ENCODE peak calls at places on chromosome 4, in five cellular contexts. M, B, L, F and I are unnamed samples.

GRCh38 chr4:21136231-21136630 is 436.0 kb downstream of the PACRGL start:
- DNase-seq in M (no peak), B (no peak), L (no peak), F (no peak), I (no peak)

GRCh38 chr4:84879651-84880200 is 86.8 kb downstream of the WDFY3 start:
- DNase-seq in M (no peak), B (no peak), L (peak), F (no peak), I (no peak)

GRCh38 chr4:76579596-76580375 is 144.8 kb downstream of the SHROOM3 start:
- DNase-seq in M (no peak), B (peak), L (no peak), F (no peak), I (no peak)

GRCh38 chr4:6338175-6338950 is 68.7 kb downstream of the WFS1 start:
- DNase-seq in M (no peak), B (no peak), L (no peak), F (no peak), I (no peak)

GRCh38 chr4:73776363-73776762 is 36.0 kb downstream of the CXCL8 start:
- DNase-seq in M (no peak), B (peak), L (peak), F (no peak), I (no peak)

GRCh38 chr4:169311643-169312365 is 41.0 kb upstream of the SH3RF1 start:
- DNase-seq in M (no peak), B (no peak), L (peak), F (peak), I (peak)

GRCh38 chr4:139954512-139954911 is 199.5 kb downstream of the MAML3 start:
- DNase-seq in M (no peak), B (no peak), L (no peak), F (no peak), I (no peak)

GRCh38 chr4:155906554-155907247 is 3.2 kb downstream of the TDO2 start:
- DNase-seq in M (no peak), B (peak), L (peak), F (no peak), I (no peak)

GRCh38 chr4:74039065-74039763 is 725 bp upstream of the CXCL3 start:
- DNase-seq in M (no peak), B (peak), L (no peak), F (no peak), I (no peak)

GRCh38 chr4:133402616-133403015 is 253.5 kb downstream of the PCDH10 start:
- DNase-seq in M (no peak), B (no peak), L (peak), F (no peak), I (no peak)

GRCh38 chr4:183721207-183722081 is 62.4 kb downstream of the TRAPPC11 start:
- DNase-seq in M (no peak), B (no peak), L (no peak), F (no peak), I (peak)

GRCh38 chr4:38169524-38169923 is 209.3 kb downstream of the PTTG2 start:
- DNase-seq in M (no peak), B (no peak), L (peak), F (no peak), I (no peak)

GRCh38 chr4:173301518-173302201 is 32.5 kb downstream of the HMGB2 start:
- DNase-seq in M (no peak), B (no peak), L (peak), F (peak), I (no peak)

GRCh38 chr4:105624530-105624929 is 72.1 kb downstream of the ARHGEF38 start:
- DNase-seq in M (no peak), B (no peak), L (peak), F (no peak), I (no peak)